ENCODE peak calls at places on chromosomes 16 and 17, in ten cellular contexts. W is heart left ventricle, H is foreskin fibroblast, V is PC-9, I is heart right ventricle, B is kidney, Y is choroid plexus epithelial cell, Z is left ventricle myocardium inferior, K is transverse colon, T is lower lobe of right lung. S is an unnamed sample.

GRCh38 chr16:65355706-65356105 is 233.8 kb upstream of the CDH11 start:
- DNase-seq in B (no peak), W (no peak), V (no peak), Z (no peak), H (no peak), Y (no peak), K (no peak), I (no peak), T (no peak), S (no peak)

GRCh38 chr16:88536971-88537751 is 33.0 kb upstream of the ZC3H18 start:
- DNase-seq in I (no peak), K (no peak), Y (no peak), T (no peak), B (peak; percentile 74), W (no peak), Z (no peak), V (no peak), H (no peak), S (no peak)

GRCh38 chr17:55356440-55357328 is 65.0 kb downstream of the MMD start:
- DNase-seq in Y (peak; percentile 83), H (peak; percentile 51), T (peak; percentile 50), Z (peak; percentile 45), I (peak; percentile 68), B (no peak), V (peak; percentile 51), W (peak; percentile 39), K (peak; percentile 72), S (peak; percentile 71)

GRCh38 chr16:88921603-88921995 is 55.1 kb upstream of the PABPN1L start:
- DNase-seq in W (no peak), Z (no peak), Y (no peak), V (no peak), H (no peak), I (no peak), T (no peak), K (no peak), B (no peak), S (no peak)

GRCh38 chr17:29096094-29096493 is 53.2 kb downstream of the PIPOX start:
- DNase-seq in V (no peak), T (no peak), Y (no peak), H (no peak), W (no peak), B (no peak), I (no peak), Z (no peak), K (no peak), S (no peak)

GRCh38 chr16:55138298-55138697 is 185.7 kb upstream of the IRX6 start:
- DNase-seq in Y (no peak), B (no peak), H (no peak), Z (no peak), V (no peak), I (no peak), T (no peak), K (no peak), W (no peak), S (no peak)

GRCh38 chr16:10668322-10669045 is 26.2 kb downstream of the TEKT5 start:
- DNase-seq in Z (no peak), K (no peak), T (no peak), I (no peak), V (peak; percentile 38), Y (peak; percentile 25), B (no peak), H (peak; percentile 9), W (no peak), S (peak; percentile 25)

GRCh38 chr17:41635121-41636097 is 11.0 kb upstream of the KRT17 start:
- DNase-seq in Z (peak; percentile 51), T (no peak), K (no peak), H (no peak), B (no peak), I (peak; percentile 41), W (peak; percentile 42), Y (no peak), V (no peak), S (no peak)

GRCh38 chr16:11015607-11016006 is 71.2 kb downstream of the CLEC16A start:
- DNase-seq in Z (no peak), T (no peak), W (no peak), B (no peak), I (no peak), Y (no peak), H (no peak), K (no peak), V (no peak), S (no peak)

GRCh38 chr16:2499890-2500633 is 13.7 kb upstream of the ATP6V0C start:
- DNase-seq in W (no peak), Y (no peak), H (no peak), T (no peak), V (no peak), I (no peak), Z (no peak), B (peak; percentile 79), K (no peak), S (no peak)

GRCh38 chr17:58352843-58353719 is 1.1 kb upstream of the SUPT4H1 start:
- DNase-seq in K (peak; percentile 57), I (peak; percentile 34), H (peak; percentile 9), Y (peak; percentile 65), Z (no peak), V (peak; percentile 22), T (peak; percentile 57), W (peak; percentile 39), B (peak; percentile 75), S (peak; percentile 44)

GRCh38 chr16:67541391-67542263 is 13.0 kb downstream of the RIPOR1 start:
- DNase-seq in W (no peak), V (peak; percentile 37), Y (peak; percentile 65), K (peak; percentile 5), T (no peak), B (no peak), H (no peak), I (peak; percentile 45), Z (peak; percentile 55), S (peak; percentile 76)

GRCh38 chr16:64047878-64048277 is 1074.0 kb downstream of the CDH11 start:
- DNase-seq in Z (no peak), W (no peak), T (no peak), Y (no peak), V (no peak), B (no peak), K (no peak), I (no peak), H (no peak), S (no peak)

GRCh38 chr16:56861092-56861610 is 3.9 kb upstream of the SLC12A3 start:
- DNase-seq in Y (no peak), T (no peak), H (no peak), W (no peak), B (no peak), I (no peak), K (no peak), V (peak; percentile 89), Z (no peak), S (peak; percentile 23)

GRCh38 chr17:40582328-40582901 is 17.1 kb upstream of the CCR7 start:
- DNase-seq in V (peak; percentile 43), W (peak; percentile 70), K (peak; percentile 67), I (peak; percentile 65), T (peak; percentile 76), Y (no peak), Z (peak; percentile 42), B (peak; percentile 88), H (no peak), S (no peak)

GRCh38 chr17:12927541-12928425 is 90.0 kb downstream of the ELAC2 start:
- DNase-seq in K (no peak), I (peak; percentile 47), W (peak; percentile 32), B (no peak), Z (peak; percentile 20), T (no peak), V (no peak), Y (peak; percentile 7), H (no peak), S (peak; percentile 71)

GRCh38 chr17:42783778-42784138 is 3.3 kb downstream of the WNK4 start:
- DNase-seq in B (peak; percentile 65), T (no peak), Z (no peak), Y (no peak), K (no peak), W (no peak), V (no peak), H (no peak), I (no peak), S (peak; percentile 17)
- TF ChIP-seq CTCF in B (no peak), T (no peak), Z (no peak), Y (no peak), K (no peak), W (no peak), V (no peak), H (no peak), I (no peak), S (no peak)

GRCh38 chr17:7249219-7249618 is 2.3 kb downstream of the CTDNEP1 start:
- DNase-seq in H (no peak), I (no peak), T (no peak), B (no peak), V (no peak), Z (no peak), W (no peak), Y (no peak), K (no peak), S (no peak)
- H3K4me3 ChIP-seq in H (no peak overlapping the region), I (no peak overlapping the region), T (no peak overlapping the region), B (no peak overlapping the region), V (no peak overlapping the region), Z (peak overlapping the region; percentile 99), W (no peak overlapping the region), Y (no peak overlapping the region), K (no peak overlapping the region), S (no peak overlapping the region)

DNA sequence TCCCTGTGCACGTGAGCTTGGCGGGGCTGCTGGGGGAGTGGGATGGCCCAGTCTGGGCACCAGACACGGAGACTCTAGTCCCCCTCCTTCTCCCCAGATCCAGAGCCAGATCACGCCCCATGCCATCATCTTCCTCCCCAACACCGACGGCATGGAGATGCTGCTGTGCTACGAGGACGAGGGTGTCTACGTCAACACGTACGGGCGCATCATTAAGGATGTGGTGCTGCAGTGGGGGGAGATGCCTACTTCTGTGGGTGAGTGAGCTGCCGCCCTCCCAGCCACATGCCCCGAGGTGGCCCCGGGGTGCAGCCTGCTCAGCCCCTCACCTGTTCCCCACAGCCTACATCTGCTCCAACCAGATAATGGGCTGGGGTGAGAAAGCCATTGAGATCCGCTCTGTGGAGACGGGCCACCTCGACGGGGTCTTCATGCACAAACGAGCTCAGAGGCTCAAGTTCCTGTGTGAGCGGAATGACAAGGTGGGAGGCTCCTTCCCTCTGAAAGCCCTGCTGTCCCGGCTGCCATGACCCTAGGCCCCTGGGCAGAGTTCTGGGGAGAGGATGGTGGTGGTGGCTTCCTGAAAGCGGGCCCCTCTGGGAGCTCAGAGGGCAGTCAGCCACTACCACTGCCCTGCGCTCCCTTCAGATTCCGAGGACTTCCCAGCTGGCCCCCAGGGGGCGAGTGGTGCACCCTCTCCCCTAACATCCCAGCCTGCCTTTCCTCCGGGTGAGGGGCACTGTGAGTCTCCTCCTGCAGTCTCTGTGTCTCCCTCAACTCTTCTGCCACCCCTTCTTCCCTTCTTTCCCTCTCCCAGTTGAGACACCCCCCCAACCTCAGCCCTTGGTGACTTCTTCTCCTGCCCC is 2.8 kb upstream of the C17orf107 start:
- DNase-seq in W (no peak), V (no peak), H (no peak), Y (no peak), K (no peak), B (no peak), T (no peak), Z (no peak), I (no peak), S (no peak)
- TF ChIP-seq CTCF in W (no peak), V (no peak), H (no peak), Y (no peak), K (no peak), B (no peak), T (no peak), Z (no peak), I (no peak), S (no peak)

DNA sequence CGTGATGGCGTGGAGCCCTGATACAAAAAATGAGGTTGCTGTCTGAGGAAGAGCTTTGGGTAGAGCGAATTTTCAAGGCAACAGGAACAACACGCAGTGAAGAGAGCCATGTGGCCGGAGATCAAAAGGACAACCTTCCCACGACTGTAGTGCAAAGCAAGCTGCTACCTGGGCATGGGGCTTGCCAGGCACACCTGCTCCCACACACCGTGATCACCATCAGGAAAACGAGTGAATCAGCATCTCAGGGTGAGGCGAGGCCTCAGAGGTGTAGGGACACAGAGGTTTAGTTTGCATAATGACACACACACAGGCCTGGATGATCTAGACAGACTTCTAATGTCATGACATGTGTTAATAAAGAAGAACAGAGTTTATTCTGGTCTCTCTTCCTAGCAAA is 65.7 kb downstream of the PARN start:
- DNase-seq in B (no peak), Z (no peak), K (peak; percentile 54), T (no peak), W (no peak), I (no peak), H (no peak), V (peak; percentile 26), Y (no peak), S (no peak)
- H3K4me3 ChIP-seq in B (no peak overlapping the region), Z (no peak overlapping the region), K (no peak overlapping the region), T (no peak overlapping the region), W (no peak overlapping the region), I (no peak overlapping the region), H (no peak overlapping the region), V (no peak overlapping the region), Y (no peak overlapping the region), S (no peak overlapping the region)

S was measured in cardiac fibroblast.